ENCODE peak calls at places on chromosomes 11 and 22, in seven cellular contexts. One of them, this sample, is unnamed.

GRCh38 chr11:12235549-12235944 is 125.2 kb downstream of the MICAL2 start:
- DNase-seq in GM12891: no peak
- DNase-seq in H1: no peak
- DNase-seq in K562: peak; percentile 28
- DNase-seq in GM12878: no peak
- DNase-seq in HepG2: peak; percentile 69
- DNase-seq in SK-N-SH: no peak
- DNase-seq in this sample: no peak

GRCh38 chr11:115220881-115221280 is 283.3 kb downstream of the CADM1 start:
- DNase-seq in GM12891: no peak
- DNase-seq in H1: no peak
- DNase-seq in K562: no peak
- DNase-seq in GM12878: no peak
- DNase-seq in HepG2: no peak
- DNase-seq in SK-N-SH: no peak
- DNase-seq in this sample: no peak

GRCh38 chr11:92453055-92453454 is 228.4 kb downstream of the FAT3 start:
- DNase-seq in GM12891: no peak
- DNase-seq in H1: no peak
- DNase-seq in K562: no peak
- DNase-seq in GM12878: no peak
- DNase-seq in HepG2: no peak
- DNase-seq in SK-N-SH: no peak
- DNase-seq in this sample: no peak

GRCh38 chr11:100964400-100964799 is 165.2 kb downstream of the PGR start:
- DNase-seq in GM12891: no peak
- DNase-seq in H1: no peak
- DNase-seq in K562: no peak
- DNase-seq in GM12878: no peak
- DNase-seq in HepG2: no peak
- DNase-seq in SK-N-SH: no peak
- DNase-seq in this sample: no peak

GRCh38 chr22:45009881-45010531 is at the start of gene PHF21B:
- DNase-seq in GM12891: no peak
- DNase-seq in H1: no peak
- DNase-seq in K562: peak; percentile 75
- DNase-seq in GM12878: no peak
- DNase-seq in HepG2: no peak
- DNase-seq in SK-N-SH: peak; percentile 97
- DNase-seq in this sample: no peak

GRCh38 chr11:120130991-120131760 is 6.7 kb downstream of the TRIM29 start:
- DNase-seq in GM12891: no peak
- DNase-seq in H1: no peak
- DNase-seq in K562: no peak
- DNase-seq in GM12878: no peak
- DNase-seq in HepG2: no peak
- DNase-seq in SK-N-SH: no peak
- DNase-seq in this sample: no peak

GRCh38 chr22:24400726-24401596 is 26.4 kb upstream of the ADORA2A start:
- DNase-seq in GM12891: no peak
- DNase-seq in H1: no peak
- DNase-seq in K562: no peak
- DNase-seq in GM12878: peak; percentile 53
- DNase-seq in HepG2: no peak
- DNase-seq in SK-N-SH: no peak
- DNase-seq in this sample: no peak

GRCh38 chr11:1672613-1673400 is 24.2 kb upstream of the KRTAP5-6 start:
- DNase-seq in GM12891: no peak
- DNase-seq in H1: no peak
- DNase-seq in K562: no peak
- DNase-seq in GM12878: no peak
- DNase-seq in HepG2: no peak
- DNase-seq in SK-N-SH: no peak
- DNase-seq in this sample: no peak

GRCh38 chr11:113971506-113972195 is 3.3 kb upstream of the HTR3A start:
- DNase-seq in GM12891: no peak
- DNase-seq in H1: no peak
- DNase-seq in K562: no peak
- DNase-seq in GM12878: no peak
- DNase-seq in HepG2: no peak
- DNase-seq in SK-N-SH: no peak
- DNase-seq in this sample: no peak

GRCh38 chr11:115042002-115042401 is 363.7 kb downstream of the NXPE2 start:
- DNase-seq in GM12891: no peak
- DNase-seq in H1: no peak
- DNase-seq in K562: no peak
- DNase-seq in GM12878: no peak
- DNase-seq in HepG2: no peak
- DNase-seq in SK-N-SH: peak; percentile 51
- DNase-seq in this sample: no peak

GRCh38 chr11:108246309-108246708 is 23.4 kb downstream of the ATM start:
- DNase-seq in GM12891: no peak
- DNase-seq in H1: no peak
- DNase-seq in K562: no peak
- DNase-seq in GM12878: no peak
- DNase-seq in HepG2: no peak
- DNase-seq in SK-N-SH: no peak
- DNase-seq in this sample: no peak

GRCh38 chr11:130431337-130431773 is 2.9 kb upstream of the ADAMTS8 start:
- DNase-seq in GM12891: no peak
- DNase-seq in H1: peak; percentile 77
- DNase-seq in K562: peak; percentile 59
- DNase-seq in GM12878: no peak
- DNase-seq in HepG2: peak; percentile 55
- DNase-seq in SK-N-SH: peak; percentile 80
- DNase-seq in this sample: no peak

GRCh38 chr11:9075441-9076000 is 15.9 kb downstream of the SCUBE2 start:
- DNase-seq in GM12891: no peak
- DNase-seq in H1: no peak
- DNase-seq in K562: no peak
- DNase-seq in GM12878: no peak
- DNase-seq in HepG2: no peak
- DNase-seq in SK-N-SH: peak; percentile 50
- DNase-seq in this sample: no peak

GRCh38 chr11:4102711-4103110 is 8.1 kb downstream of the RRM1 start:
- DNase-seq in GM12891: no peak
- DNase-seq in H1: no peak
- DNase-seq in K562: no peak
- DNase-seq in GM12878: no peak
- DNase-seq in HepG2: no peak
- DNase-seq in SK-N-SH: no peak
- DNase-seq in this sample: no peak

GRCh38 chr22:20465759-20466077 is 28.1 kb upstream of the SCARF2 start:
- DNase-seq in GM12891: no peak
- DNase-seq in H1: no peak
- DNase-seq in K562: no peak
- DNase-seq in GM12878: no peak
- DNase-seq in HepG2: no peak
- DNase-seq in SK-N-SH: no peak
- DNase-seq in this sample: no peak

GRCh38 chr11:73965764-73966121 is 14.9 kb downstream of the DNAJB13 start:
- DNase-seq in GM12891: no peak
- DNase-seq in H1: no peak
- DNase-seq in K562: peak; percentile 41
- DNase-seq in GM12878: no peak
- DNase-seq in HepG2: no peak
- DNase-seq in SK-N-SH: no peak
- DNase-seq in this sample: no peak

GRCh38 chr22:38638216-38638615 is 18.0 kb downstream of the FAM227A start:
- DNase-seq in GM12891: no peak
- DNase-seq in H1: no peak
- DNase-seq in K562: no peak
- DNase-seq in GM12878: no peak
- DNase-seq in HepG2: no peak
- DNase-seq in SK-N-SH: no peak
- DNase-seq in this sample: no peak

GRCh38 chr11:80872116-80872728 is 1431.4 kb upstream of the TENM4 start:
- DNase-seq in GM12891: no peak
- DNase-seq in H1: no peak
- DNase-seq in K562: no peak
- DNase-seq in GM12878: no peak
- DNase-seq in HepG2: no peak
- DNase-seq in SK-N-SH: no peak
- DNase-seq in this sample: no peak

GRCh38 chr11:40030867-40031266 is 1428.6 kb downstream of the LRRC4C start:
- DNase-seq in GM12891: no peak
- DNase-seq in H1: no peak
- DNase-seq in K562: no peak
- DNase-seq in GM12878: no peak
- DNase-seq in HepG2: no peak
- DNase-seq in SK-N-SH: no peak
- DNase-seq in this sample: no peak

GRCh38 chr11:75240381-75241035 is at the start of gene TPBGL:
- DNase-seq in GM12891: no peak
- DNase-seq in H1: no peak
- DNase-seq in K562: peak; percentile 69
- DNase-seq in GM12878: no peak
- DNase-seq in HepG2: no peak
- DNase-seq in SK-N-SH: peak; percentile 79
- DNase-seq in this sample: no peak

DNA sequence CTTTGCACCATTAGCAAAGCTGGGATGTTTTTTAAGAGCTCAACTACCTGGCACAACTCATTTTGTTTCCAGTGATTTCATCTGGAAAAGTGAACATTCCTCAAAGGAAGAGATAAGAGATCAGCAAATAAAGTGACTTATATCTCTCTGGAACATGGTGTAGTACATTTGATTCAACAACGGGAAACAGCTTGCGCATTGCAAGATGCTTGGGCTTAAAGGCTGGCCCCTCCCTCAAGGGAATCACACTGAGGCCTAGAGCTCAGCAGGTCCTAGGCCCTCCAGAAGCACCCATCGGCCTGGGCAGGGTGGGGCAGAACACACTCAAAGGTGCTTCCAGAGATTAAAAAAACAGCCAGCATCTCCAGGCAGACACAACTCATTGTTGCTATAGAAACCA is 69.0 kb upstream of the ARFGAP3 start:
- DNase-seq in GM12891: no peak
- DNase-seq in H1: no peak
- DNase-seq in K562: no peak
- DNase-seq in GM12878: no peak
- DNase-seq in HepG2: no peak
- DNase-seq in SK-N-SH: no peak
- DNase-seq in this sample: no peak
- TF ChIP-seq POLR2AphosphoS5 in GM12891: no peak
- TF ChIP-seq POLR2AphosphoS5 in H1: no peak
- TF ChIP-seq POLR2AphosphoS5 in K562: no peak
- TF ChIP-seq POLR2AphosphoS5 in GM12878: no peak
- TF ChIP-seq POLR2AphosphoS5 in HepG2: no peak
- TF ChIP-seq POLR2AphosphoS5 in SK-N-SH: no peak
- TF ChIP-seq POLR2AphosphoS5 in this sample: no peak

DNA sequence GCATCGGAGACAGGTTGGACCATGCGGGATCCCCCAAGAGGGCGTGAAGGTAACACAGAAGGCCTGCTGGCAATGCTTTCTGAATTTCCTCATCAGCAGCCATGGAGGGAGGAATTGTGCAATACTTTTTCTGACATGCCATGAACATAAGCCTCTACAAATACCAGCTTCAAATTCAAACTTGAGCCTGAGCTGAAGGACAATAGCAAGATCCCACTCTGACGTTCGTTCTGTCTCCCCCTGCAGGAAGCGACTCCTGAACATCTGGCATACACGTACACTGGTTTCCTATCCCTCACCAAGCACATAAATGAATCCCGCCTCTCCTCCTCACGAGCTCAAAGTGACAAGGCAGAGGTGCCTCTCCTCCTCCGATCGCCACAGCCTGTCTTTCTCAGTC is 312.2 kb downstream of the BRD1 start:
- DNase-seq in GM12891: no peak
- DNase-seq in H1: no peak
- DNase-seq in K562: no peak
- DNase-seq in GM12878: no peak
- DNase-seq in HepG2: peak; percentile 10
- DNase-seq in SK-N-SH: no peak
- DNase-seq in this sample: no peak
- TF ChIP-seq TAF1 in GM12891: no peak
- TF ChIP-seq TAF1 in H1: no peak
- TF ChIP-seq TAF1 in K562: no peak
- TF ChIP-seq TAF1 in GM12878: no peak
- TF ChIP-seq TAF1 in HepG2: no peak
- TF ChIP-seq TAF1 in SK-N-SH: no peak
- TF ChIP-seq TAF1 in this sample: no peak

DNA sequence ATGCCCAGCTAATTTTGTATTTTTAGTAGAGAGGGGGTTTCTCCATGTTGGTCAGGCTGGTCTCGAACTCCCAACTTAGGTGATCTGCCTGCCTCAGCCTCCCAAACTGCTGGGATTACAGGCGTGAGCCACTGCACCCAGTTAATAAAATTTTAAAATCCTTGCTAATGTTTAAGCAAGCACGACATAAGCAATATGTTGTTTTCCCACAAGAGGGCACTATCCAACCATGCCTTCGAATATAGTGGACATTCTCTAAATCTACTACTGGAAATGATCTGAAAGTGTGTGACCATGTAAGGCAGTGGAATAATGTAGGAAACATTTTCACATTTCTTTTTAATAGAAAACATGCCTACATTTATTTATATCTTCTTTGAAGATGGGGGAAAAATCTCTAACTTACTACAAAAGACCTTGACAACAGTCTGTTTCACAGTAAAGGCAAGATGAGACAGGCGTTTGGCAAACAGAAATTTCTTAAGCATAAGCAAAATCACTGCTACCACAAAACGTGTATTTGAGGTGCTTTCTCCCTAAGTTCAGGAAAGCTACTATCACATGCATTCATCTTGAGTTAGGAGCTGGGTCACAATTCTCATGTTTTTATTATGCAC is 38.2 kb downstream of the PITPNB start:
- DNase-seq in GM12891: no peak
- DNase-seq in H1: no peak
- DNase-seq in K562: peak; percentile 17
- DNase-seq in GM12878: no peak
- DNase-seq in HepG2: peak; percentile 56
- DNase-seq in SK-N-SH: peak; percentile 38
- DNase-seq in this sample: no peak
- TF ChIP-seq POLR2AphosphoS5 in GM12891: no peak
- TF ChIP-seq POLR2AphosphoS5 in H1: no peak
- TF ChIP-seq POLR2AphosphoS5 in K562: no peak
- TF ChIP-seq POLR2AphosphoS5 in GM12878: no peak
- TF ChIP-seq POLR2AphosphoS5 in HepG2: no peak
- TF ChIP-seq POLR2AphosphoS5 in SK-N-SH: no peak
- TF ChIP-seq POLR2AphosphoS5 in this sample: no peak

DNA sequence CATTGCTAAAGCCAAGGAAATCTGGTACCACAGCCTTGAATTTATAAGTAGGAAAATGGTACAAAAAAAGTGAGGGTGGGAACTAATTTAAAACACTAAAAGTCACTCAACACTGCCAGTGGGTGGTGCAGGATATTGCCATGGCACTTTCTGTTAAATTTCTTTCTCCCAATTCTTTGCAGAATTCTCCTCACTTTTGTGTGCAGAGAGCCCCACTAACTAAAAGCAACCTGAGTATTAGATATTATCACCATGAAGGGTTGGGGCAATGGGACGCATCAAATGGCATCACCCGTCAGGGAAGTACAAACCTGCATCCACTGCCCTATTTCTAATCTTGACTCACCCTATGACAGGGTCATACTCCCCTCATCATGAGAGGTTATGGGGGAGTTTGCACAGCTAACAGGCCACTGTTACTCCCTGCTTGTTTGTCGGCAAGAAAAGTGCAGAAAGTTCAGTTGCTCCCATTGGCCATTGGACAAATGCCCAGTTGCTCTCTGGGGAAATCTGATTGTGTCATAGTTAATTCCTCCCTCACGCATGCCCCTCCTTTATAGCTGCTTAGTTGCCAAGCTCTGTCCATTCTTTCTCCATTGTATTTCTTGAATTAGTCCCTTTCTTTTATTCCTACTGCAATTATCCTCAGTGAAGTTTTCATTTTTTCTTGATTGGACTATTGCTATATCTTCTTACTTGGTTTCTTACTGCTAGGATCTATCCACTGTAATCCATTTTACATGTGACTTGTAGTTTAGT is 93.8 kb upstream of the BLID start:
- DNase-seq in GM12891: no peak
- DNase-seq in H1: no peak
- DNase-seq in K562: no peak
- DNase-seq in GM12878: no peak
- DNase-seq in HepG2: no peak
- DNase-seq in SK-N-SH: peak; percentile 41
- DNase-seq in this sample: no peak
- TF ChIP-seq TAF1 in GM12891: no peak
- TF ChIP-seq TAF1 in H1: no peak
- TF ChIP-seq TAF1 in K562: no peak
- TF ChIP-seq TAF1 in GM12878: no peak
- TF ChIP-seq TAF1 in HepG2: no peak
- TF ChIP-seq TAF1 in SK-N-SH: no peak
- TF ChIP-seq TAF1 in this sample: no peak